ENCODE peak calls at places on chromosomes 13 and 19, in seven cellular contexts. N is colonic mucosa, I is dorsolateral prefrontal cortex, T is aorta, G is cardiac fibroblast, Y is anterior cingulate cortex, P is bronchial epithelial cell. O is an unnamed sample.

GRCh38 chr19:4267101-4267900 is 11.8 kb upstream of the SHD start:
- DNase-seq in I (peak), Y (peak), P (peak), G (peak), N (peak), T (peak), O (no peak)

GRCh38 chr19:3982701-3983541 is 2.3 kb downstream of the EEF2 start:
- DNase-seq in G (peak), I (no peak), P (peak), Y (no peak), T (peak), N (no peak), O (no peak)

GRCh38 chr13:77728265-77728966 is 30.9 kb downstream of the SLAIN1 start:
- DNase-seq in P (no peak), I (no peak), Y (no peak), N (no peak), T (no peak), G (no peak), O (no peak)

GRCh38 chr19:29641597-29641996 is 23.7 kb upstream of the PLEKHF1 start:
- DNase-seq in N (no peak), Y (no peak), G (no peak), P (no peak), T (no peak), I (no peak), O (no peak)

GRCh38 chr13:27428160-27428559 is 3.7 kb downstream of the GTF3A start:
- DNase-seq in Y (no peak), I (no peak), N (no peak), G (no peak), T (no peak), P (no peak), O (no peak)

GRCh38 chr13:109697936-109698335 is 88.4 kb downstream of the IRS2 start:
- DNase-seq in Y (no peak), T (no peak), G (no peak), P (no peak), I (no peak), N (no peak), O (no peak)

GRCh38 chr19:9523885-9524474 is 14.5 kb downstream of the ZNF426 start:
- DNase-seq in P (no peak), T (no peak), Y (no peak), I (no peak), N (no peak), G (peak), O (no peak)

GRCh38 chr13:51451467-51452390 is 1.1 kb downstream of the INTS6 start:
- DNase-seq in I (peak), G (peak), Y (peak), N (peak), T (peak), P (peak), O (peak)

GRCh38 chr13:98542568-98543379 is 34.1 kb downstream of the STK24 start:
- DNase-seq in I (no peak), G (no peak), Y (no peak), P (no peak), T (no peak), N (no peak), O (no peak)

GRCh38 chr13:96025283-96025682 is 27.9 kb downstream of the UGGT2 start:
- DNase-seq in Y (no peak), I (no peak), G (peak), T (no peak), N (no peak), P (peak), O (no peak)

GRCh38 chr13:111610077-111610476 is 289.6 kb downstream of the TEX29 start:
- DNase-seq in I (no peak), T (no peak), P (no peak), G (no peak), N (no peak), Y (no peak), O (no peak)

GRCh38 chr19:3783660-3784584 is 2.3 kb downstream of the MATK start:
- DNase-seq in T (no peak), G (no peak), I (no peak), N (no peak), P (no peak), Y (no peak), O (no peak)

GRCh38 chr13:80374453-80374852 is 33.5 kb upstream of the SPRY2 start:
- DNase-seq in P (no peak), Y (no peak), T (no peak), N (no peak), I (no peak), G (no peak), O (no peak)

GRCh38 chr19:17946965-17947784 is 14.4 kb downstream of the CCDC124 start:
- DNase-seq in N (no peak), Y (no peak), P (no peak), G (no peak), T (peak), I (no peak), O (no peak)

GRCh38 chr19:46932346-46932745 is 71.5 kb downstream of the ARHGAP35 start:
- DNase-seq in N (no peak), Y (no peak), G (peak), T (no peak), I (no peak), P (peak), O (no peak)

GRCh38 chr13:27359203-27359821 is 65.1 kb upstream of the GTF3A start:
- DNase-seq in N (peak), P (peak), T (peak), Y (peak), G (peak), I (peak), O (peak)

GRCh38 chr19:15123900-15124299 is 16.7 kb downstream of the SYDE1 start:
- DNase-seq in N (peak), Y (peak), T (no peak), P (no peak), I (peak), G (no peak), O (no peak)

GRCh38 chr19:37979547-37980082 is 72.6 kb downstream of the SIPA1L3 start:
- DNase-seq in Y (no peak), T (no peak), G (no peak), P (peak), N (peak), I (no peak), O (peak)

GRCh38 chr19:3607398-3608078 is 863 bp upstream of the TBXA2R start:
- DNase-seq in I (no peak), T (peak), Y (no peak), G (peak), N (peak), P (no peak), O (no peak)

GRCh38 chr13:32663660-32664059 is 77.4 kb downstream of the PDS5B start:
- DNase-seq in P (no peak), Y (no peak), N (no peak), G (no peak), I (no peak), T (no peak), O (no peak)

GRCh38 chr13:28636677-28637317 is 22.1 kb upstream of the POMP start:
- DNase-seq in Y (peak), G (peak), I (no peak), P (peak), N (peak), T (no peak), O (no peak)

GRCh38 chr19:46967578-46968018 is 52.0 kb upstream of the NPAS1 start:
- DNase-seq in T (peak), I (no peak), P (no peak), N (peak), G (no peak), Y (no peak), O (no peak)

GRCh38 chr19:43675269-43675879 is 5.4 kb upstream of the PLAUR start:
- DNase-seq in Y (no peak), G (peak), T (no peak), N (peak), I (no peak), P (peak), O (no peak)

GRCh38 chr19:49771674-49772139 is 4.9 kb downstream of the AP2A1 start:
- DNase-seq in N (no peak), Y (no peak), T (no peak), I (no peak), P (no peak), G (no peak), O (no peak)

GRCh38 chr13:59447846-59448620 is 715.7 kb downstream of the DIAPH3 start:
- DNase-seq in T (no peak), I (no peak), G (peak), P (no peak), Y (no peak), N (no peak), O (no peak)

GRCh38 chr19:24054044-24054935 is 32.7 kb upstream of the ZNF254 start:
- DNase-seq in P (peak), N (no peak), G (peak), T (no peak), I (no peak), Y (no peak), O (no peak)

GRCh38 chr13:52067237-52067636 is 42.7 kb downstream of the UTP14C start:
- DNase-seq in N (no peak), Y (no peak), G (peak), P (no peak), I (no peak), T (no peak), O (no peak)

O was measured in NCI-H187.